ENCODE peak calls at places on chromosomes 4 and X, in seven cellular contexts. One of them, this sample, is unnamed.

GRCh38 chr4:13102344-13102743 is 381.8 kb downstream of the RAB28 start:
- DNase-seq in hippocampal formation: no peak
- DNase-seq in stimulated activated CD4-positive, alpha-beta T cell treated with anti-CD3 and anti-CD28 coated beads, Interleukin-4, amount 100 ng/mL, for 1 hour: no peak
- DNase-seq in choroid plexus epithelial cell: no peak
- DNase-seq in cardiac fibroblast: no peak
- DNase-seq in dorsolateral prefrontal cortex: no peak
- DNase-seq in AG20443: no peak
- DNase-seq in this sample: no peak

GRCh38 chr4:185290656-185291055 is 81.3 kb downstream of the SNX25 start:
- DNase-seq in hippocampal formation: no peak
- DNase-seq in stimulated activated CD4-positive, alpha-beta T cell treated with anti-CD3 and anti-CD28 coated beads, Interleukin-4, amount 100 ng/mL, for 1 hour: no peak
- DNase-seq in choroid plexus epithelial cell: no peak
- DNase-seq in cardiac fibroblast: no peak
- DNase-seq in dorsolateral prefrontal cortex: no peak
- DNase-seq in AG20443: no peak
- DNase-seq in this sample: no peak

GRCh38 chrX:48076343-48076742 is 4.9 kb upstream of the ZNF630 start:
- DNase-seq in hippocampal formation: no peak
- DNase-seq in stimulated activated CD4-positive, alpha-beta T cell treated with anti-CD3 and anti-CD28 coated beads, Interleukin-4, amount 100 ng/mL, for 1 hour: no peak
- DNase-seq in choroid plexus epithelial cell: no peak
- DNase-seq in cardiac fibroblast: no peak
- DNase-seq in dorsolateral prefrontal cortex: no peak
- DNase-seq in AG20443: no peak
- DNase-seq in this sample: no peak

GRCh38 chr4:119105605-119106004 is 30.0 kb upstream of the MYOZ2 start:
- DNase-seq in hippocampal formation: no peak
- DNase-seq in stimulated activated CD4-positive, alpha-beta T cell treated with anti-CD3 and anti-CD28 coated beads, Interleukin-4, amount 100 ng/mL, for 1 hour: no peak
- DNase-seq in choroid plexus epithelial cell: peak
- DNase-seq in cardiac fibroblast: peak
- DNase-seq in dorsolateral prefrontal cortex: no peak
- DNase-seq in AG20443: no peak
- DNase-seq in this sample: no peak

GRCh38 chrX:148755111-148755510 is 254.7 kb downstream of the AFF2 start:
- DNase-seq in hippocampal formation: no peak
- DNase-seq in stimulated activated CD4-positive, alpha-beta T cell treated with anti-CD3 and anti-CD28 coated beads, Interleukin-4, amount 100 ng/mL, for 1 hour: no peak
- DNase-seq in choroid plexus epithelial cell: no peak
- DNase-seq in cardiac fibroblast: peak
- DNase-seq in dorsolateral prefrontal cortex: no peak
- DNase-seq in AG20443: no peak
- DNase-seq in this sample: no peak

GRCh38 chr4:173246719-173247118 is 78.1 kb downstream of the GALNT7 start:
- DNase-seq in hippocampal formation: no peak
- DNase-seq in stimulated activated CD4-positive, alpha-beta T cell treated with anti-CD3 and anti-CD28 coated beads, Interleukin-4, amount 100 ng/mL, for 1 hour: no peak
- DNase-seq in choroid plexus epithelial cell: no peak
- DNase-seq in cardiac fibroblast: no peak
- DNase-seq in dorsolateral prefrontal cortex: no peak
- DNase-seq in AG20443: no peak
- DNase-seq in this sample: no peak

GRCh38 chr4:6300359-6300758 is 30.7 kb downstream of the WFS1 start:
- DNase-seq in hippocampal formation: no peak
- DNase-seq in stimulated activated CD4-positive, alpha-beta T cell treated with anti-CD3 and anti-CD28 coated beads, Interleukin-4, amount 100 ng/mL, for 1 hour: no peak
- DNase-seq in choroid plexus epithelial cell: no peak
- DNase-seq in cardiac fibroblast: no peak
- DNase-seq in dorsolateral prefrontal cortex: no peak
- DNase-seq in AG20443: no peak
- DNase-seq in this sample: no peak

GRCh38 chr4:186906722-186907121 is 183.1 kb upstream of the FAT1 start:
- DNase-seq in hippocampal formation: no peak
- DNase-seq in stimulated activated CD4-positive, alpha-beta T cell treated with anti-CD3 and anti-CD28 coated beads, Interleukin-4, amount 100 ng/mL, for 1 hour: no peak
- DNase-seq in choroid plexus epithelial cell: no peak
- DNase-seq in cardiac fibroblast: no peak
- DNase-seq in dorsolateral prefrontal cortex: no peak
- DNase-seq in AG20443: no peak
- DNase-seq in this sample: no peak

GRCh38 chrX:68504237-68504636 is 5.4 kb downstream of the YIPF6 start:
- DNase-seq in hippocampal formation: no peak
- DNase-seq in stimulated activated CD4-positive, alpha-beta T cell treated with anti-CD3 and anti-CD28 coated beads, Interleukin-4, amount 100 ng/mL, for 1 hour: peak
- DNase-seq in choroid plexus epithelial cell: peak
- DNase-seq in cardiac fibroblast: peak
- DNase-seq in dorsolateral prefrontal cortex: no peak
- DNase-seq in AG20443: peak
- DNase-seq in this sample: no peak

GRCh38 chr4:91170756-91171155 is 1043.6 kb downstream of the CCSER1 start:
- DNase-seq in hippocampal formation: no peak
- DNase-seq in stimulated activated CD4-positive, alpha-beta T cell treated with anti-CD3 and anti-CD28 coated beads, Interleukin-4, amount 100 ng/mL, for 1 hour: no peak
- DNase-seq in choroid plexus epithelial cell: no peak
- DNase-seq in cardiac fibroblast: no peak
- DNase-seq in dorsolateral prefrontal cortex: no peak
- DNase-seq in AG20443: no peak
- DNase-seq in this sample: no peak

GRCh38 chr4:67035501-67035900 is 509.8 kb downstream of the CENPC start:
- DNase-seq in hippocampal formation: no peak
- DNase-seq in stimulated activated CD4-positive, alpha-beta T cell treated with anti-CD3 and anti-CD28 coated beads, Interleukin-4, amount 100 ng/mL, for 1 hour: no peak
- DNase-seq in choroid plexus epithelial cell: peak
- DNase-seq in cardiac fibroblast: peak
- DNase-seq in dorsolateral prefrontal cortex: no peak
- DNase-seq in AG20443: no peak
- DNase-seq in this sample: no peak

GRCh38 chrX:2723316-2723879 is 28.4 kb upstream of the XG start:
- DNase-seq in hippocampal formation: no peak
- DNase-seq in stimulated activated CD4-positive, alpha-beta T cell treated with anti-CD3 and anti-CD28 coated beads, Interleukin-4, amount 100 ng/mL, for 1 hour: no peak
- DNase-seq in choroid plexus epithelial cell: no peak
- DNase-seq in cardiac fibroblast: no peak
- DNase-seq in dorsolateral prefrontal cortex: no peak
- DNase-seq in AG20443: no peak
- DNase-seq in this sample: no peak

GRCh38 chr4:143294310-143294709 is 42.4 kb upstream of the GAB1 start:
- DNase-seq in hippocampal formation: no peak
- DNase-seq in stimulated activated CD4-positive, alpha-beta T cell treated with anti-CD3 and anti-CD28 coated beads, Interleukin-4, amount 100 ng/mL, for 1 hour: no peak
- DNase-seq in choroid plexus epithelial cell: no peak
- DNase-seq in cardiac fibroblast: no peak
- DNase-seq in dorsolateral prefrontal cortex: peak
- DNase-seq in AG20443: peak
- DNase-seq in this sample: no peak

GRCh38 chr4:163343604-163344146 is at the start of gene NPY5R:
- DNase-seq in hippocampal formation: no peak
- DNase-seq in stimulated activated CD4-positive, alpha-beta T cell treated with anti-CD3 and anti-CD28 coated beads, Interleukin-4, amount 100 ng/mL, for 1 hour: no peak
- DNase-seq in choroid plexus epithelial cell: no peak
- DNase-seq in cardiac fibroblast: no peak
- DNase-seq in dorsolateral prefrontal cortex: no peak
- DNase-seq in AG20443: no peak
- DNase-seq in this sample: peak

GRCh38 chr4:168868044-168868855 is 141.8 kb downstream of the CBR4 start:
- DNase-seq in hippocampal formation: no peak
- DNase-seq in stimulated activated CD4-positive, alpha-beta T cell treated with anti-CD3 and anti-CD28 coated beads, Interleukin-4, amount 100 ng/mL, for 1 hour: no peak
- DNase-seq in choroid plexus epithelial cell: peak
- DNase-seq in cardiac fibroblast: peak
- DNase-seq in dorsolateral prefrontal cortex: no peak
- DNase-seq in AG20443: peak
- DNase-seq in this sample: no peak

GRCh38 chr4:40731792-40732245 is 17.9 kb upstream of the NSUN7 start:
- DNase-seq in hippocampal formation: peak
- DNase-seq in stimulated activated CD4-positive, alpha-beta T cell treated with anti-CD3 and anti-CD28 coated beads, Interleukin-4, amount 100 ng/mL, for 1 hour: no peak
- DNase-seq in choroid plexus epithelial cell: no peak
- DNase-seq in cardiac fibroblast: no peak
- DNase-seq in dorsolateral prefrontal cortex: no peak
- DNase-seq in AG20443: no peak
- DNase-seq in this sample: no peak

GRCh38 chr4:121989715-121990114 is 37.9 kb upstream of the TRPC3 start:
- DNase-seq in hippocampal formation: no peak
- DNase-seq in stimulated activated CD4-positive, alpha-beta T cell treated with anti-CD3 and anti-CD28 coated beads, Interleukin-4, amount 100 ng/mL, for 1 hour: no peak
- DNase-seq in choroid plexus epithelial cell: peak
- DNase-seq in cardiac fibroblast: peak
- DNase-seq in dorsolateral prefrontal cortex: no peak
- DNase-seq in AG20443: no peak
- DNase-seq in this sample: no peak

GRCh38 chr4:112975567-112976355 is 73.7 kb upstream of the ANK2 start:
- DNase-seq in hippocampal formation: no peak
- DNase-seq in stimulated activated CD4-positive, alpha-beta T cell treated with anti-CD3 and anti-CD28 coated beads, Interleukin-4, amount 100 ng/mL, for 1 hour: no peak
- DNase-seq in choroid plexus epithelial cell: no peak
- DNase-seq in cardiac fibroblast: no peak
- DNase-seq in dorsolateral prefrontal cortex: no peak
- DNase-seq in AG20443: peak
- DNase-seq in this sample: no peak

GRCh38 chr4:73974352-73974751 is 7.5 kb downstream of the PF4 start:
- DNase-seq in hippocampal formation: no peak
- DNase-seq in stimulated activated CD4-positive, alpha-beta T cell treated with anti-CD3 and anti-CD28 coated beads, Interleukin-4, amount 100 ng/mL, for 1 hour: no peak
- DNase-seq in choroid plexus epithelial cell: no peak
- DNase-seq in cardiac fibroblast: no peak
- DNase-seq in dorsolateral prefrontal cortex: no peak
- DNase-seq in AG20443: no peak
- DNase-seq in this sample: no peak

GRCh38 chrX:154986826-154987575 is 35.5 kb downstream of the F8 start:
- DNase-seq in hippocampal formation: no peak
- DNase-seq in stimulated activated CD4-positive, alpha-beta T cell treated with anti-CD3 and anti-CD28 coated beads, Interleukin-4, amount 100 ng/mL, for 1 hour: no peak
- DNase-seq in choroid plexus epithelial cell: peak
- DNase-seq in cardiac fibroblast: peak
- DNase-seq in dorsolateral prefrontal cortex: no peak
- DNase-seq in AG20443: no peak
- DNase-seq in this sample: no peak

GRCh38 chr4:72055566-72055965 is 23.8 kb downstream of the NPFFR2 start:
- DNase-seq in hippocampal formation: no peak
- DNase-seq in stimulated activated CD4-positive, alpha-beta T cell treated with anti-CD3 and anti-CD28 coated beads, Interleukin-4, amount 100 ng/mL, for 1 hour: no peak
- DNase-seq in choroid plexus epithelial cell: no peak
- DNase-seq in cardiac fibroblast: no peak
- DNase-seq in dorsolateral prefrontal cortex: no peak
- DNase-seq in AG20443: no peak
- DNase-seq in this sample: no peak

GRCh38 chrX:17656035-17656418 is 81.3 kb upstream of the SCML1 start:
- DNase-seq in hippocampal formation: no peak
- DNase-seq in stimulated activated CD4-positive, alpha-beta T cell treated with anti-CD3 and anti-CD28 coated beads, Interleukin-4, amount 100 ng/mL, for 1 hour: peak
- DNase-seq in choroid plexus epithelial cell: no peak
- DNase-seq in cardiac fibroblast: no peak
- DNase-seq in dorsolateral prefrontal cortex: no peak
- DNase-seq in AG20443: peak
- DNase-seq in this sample: no peak

GRCh38 chr4:106687026-106687425 is 318.4 kb upstream of the GIMD1 start:
- DNase-seq in hippocampal formation: no peak
- DNase-seq in stimulated activated CD4-positive, alpha-beta T cell treated with anti-CD3 and anti-CD28 coated beads, Interleukin-4, amount 100 ng/mL, for 1 hour: no peak
- DNase-seq in choroid plexus epithelial cell: peak
- DNase-seq in cardiac fibroblast: peak
- DNase-seq in dorsolateral prefrontal cortex: no peak
- DNase-seq in AG20443: no peak
- DNase-seq in this sample: no peak

GRCh38 chrX:29231800-29232199 is 644.6 kb downstream of the IL1RAPL1 start:
- DNase-seq in hippocampal formation: no peak
- DNase-seq in stimulated activated CD4-positive, alpha-beta T cell treated with anti-CD3 and anti-CD28 coated beads, Interleukin-4, amount 100 ng/mL, for 1 hour: no peak
- DNase-seq in choroid plexus epithelial cell: peak
- DNase-seq in cardiac fibroblast: peak
- DNase-seq in dorsolateral prefrontal cortex: no peak
- DNase-seq in AG20443: peak
- DNase-seq in this sample: no peak

GRCh38 chr4:4901877-4902276 is 42.4 kb downstream of the MSX1 start:
- DNase-seq in hippocampal formation: no peak
- DNase-seq in stimulated activated CD4-positive, alpha-beta T cell treated with anti-CD3 and anti-CD28 coated beads, Interleukin-4, amount 100 ng/mL, for 1 hour: no peak
- DNase-seq in choroid plexus epithelial cell: no peak
- DNase-seq in cardiac fibroblast: no peak
- DNase-seq in dorsolateral prefrontal cortex: no peak
- DNase-seq in AG20443: no peak
- DNase-seq in this sample: no peak

GRCh38 chr4:47145630-47146029 is 114.3 kb downstream of the GABRB1 start:
- DNase-seq in hippocampal formation: no peak
- DNase-seq in stimulated activated CD4-positive, alpha-beta T cell treated with anti-CD3 and anti-CD28 coated beads, Interleukin-4, amount 100 ng/mL, for 1 hour: no peak
- DNase-seq in choroid plexus epithelial cell: peak
- DNase-seq in cardiac fibroblast: peak
- DNase-seq in dorsolateral prefrontal cortex: no peak
- DNase-seq in AG20443: no peak
- DNase-seq in this sample: no peak

GRCh38 chr4:186657766-186658165 is 65.9 kb downstream of the FAT1 start:
- DNase-seq in hippocampal formation: peak
- DNase-seq in stimulated activated CD4-positive, alpha-beta T cell treated with anti-CD3 and anti-CD28 coated beads, Interleukin-4, amount 100 ng/mL, for 1 hour: no peak
- DNase-seq in choroid plexus epithelial cell: peak
- DNase-seq in cardiac fibroblast: peak
- DNase-seq in dorsolateral prefrontal cortex: no peak
- DNase-seq in AG20443: no peak
- DNase-seq in this sample: no peak

GRCh38 chrX:43003204-43003565 is 225.2 kb upstream of the PPP1R2C start:
- DNase-seq in hippocampal formation: no peak
- DNase-seq in stimulated activated CD4-positive, alpha-beta T cell treated with anti-CD3 and anti-CD28 coated beads, Interleukin-4, amount 100 ng/mL, for 1 hour: no peak
- DNase-seq in choroid plexus epithelial cell: no peak
- DNase-seq in cardiac fibroblast: no peak
- DNase-seq in dorsolateral prefrontal cortex: no peak
- DNase-seq in AG20443: no peak
- DNase-seq in this sample: no peak

GRCh38 chrX:132199941-132200340 is 19.3 kb downstream of the RAP2C start:
- DNase-seq in hippocampal formation: no peak
- DNase-seq in stimulated activated CD4-positive, alpha-beta T cell treated with anti-CD3 and anti-CD28 coated beads, Interleukin-4, amount 100 ng/mL, for 1 hour: no peak
- DNase-seq in choroid plexus epithelial cell: no peak
- DNase-seq in cardiac fibroblast: no peak
- DNase-seq in dorsolateral prefrontal cortex: no peak
- DNase-seq in AG20443: no peak
- DNase-seq in this sample: no peak

GRCh38 chrX:79623098-79623762 is 256.1 kb upstream of the ITM2A start:
- DNase-seq in hippocampal formation: no peak
- DNase-seq in stimulated activated CD4-positive, alpha-beta T cell treated with anti-CD3 and anti-CD28 coated beads, Interleukin-4, amount 100 ng/mL, for 1 hour: no peak
- DNase-seq in choroid plexus epithelial cell: no peak
- DNase-seq in cardiac fibroblast: no peak
- DNase-seq in dorsolateral prefrontal cortex: no peak
- DNase-seq in AG20443: no peak
- DNase-seq in this sample: no peak